ENCODE peak calls at places on chromosomes 16 and 17, in nine cellular contexts. One of them, this sample, is unnamed.

GRCh38 chr17:76076765-76077581 is 2.0 kb upstream of the ZACN start:
- DNase-seq in HCEC 1CT: no peak
- DNase-seq in spleen: peak; percentile 80
- DNase-seq in fibroblast of the conjunctiva: no peak
- DNase-seq in endothelial cell: no peak
- DNase-seq in activated T-cell treated with anti-CD3 and anti-CD28 coated beads, Interleukin-2, amount 50 U/mL, for 24 hours: peak; percentile 59
- DNase-seq in NCI-H1092 treated with DMSO at 0.1 percent for 48 hours: no peak
- DNase-seq in stimulated activated CD4-positive, alpha-beta T cell treated with anti-CD3 and anti-CD28 coated beads, Interleukin-1b, Interleukin-23, amount 100 ng/mL, for 1 hour: no peak
- DNase-seq in effector CD4-positive, alpha-beta T cell: peak; percentile 40
- DNase-seq in this sample: no peak

GRCh38 chr17:18281815-18282214 is 21.4 kb downstream of the MIEF2 start:
- DNase-seq in HCEC 1CT: no peak
- DNase-seq in spleen: no peak
- DNase-seq in fibroblast of the conjunctiva: no peak
- DNase-seq in endothelial cell: no peak
- DNase-seq in activated T-cell treated with anti-CD3 and anti-CD28 coated beads, Interleukin-2, amount 50 U/mL, for 24 hours: no peak
- DNase-seq in NCI-H1092 treated with DMSO at 0.1 percent for 48 hours: no peak
- DNase-seq in stimulated activated CD4-positive, alpha-beta T cell treated with anti-CD3 and anti-CD28 coated beads, Interleukin-1b, Interleukin-23, amount 100 ng/mL, for 1 hour: no peak
- DNase-seq in effector CD4-positive, alpha-beta T cell: no peak
- DNase-seq in this sample: no peak

GRCh38 chr16:53094013-53094630 is 39.3 kb downstream of the CHD9 start:
- DNase-seq in HCEC 1CT: no peak
- DNase-seq in spleen: peak; percentile 90
- DNase-seq in fibroblast of the conjunctiva: no peak
- DNase-seq in endothelial cell: peak; percentile 37
- DNase-seq in activated T-cell treated with anti-CD3 and anti-CD28 coated beads, Interleukin-2, amount 50 U/mL, for 24 hours: no peak
- DNase-seq in NCI-H1092 treated with DMSO at 0.1 percent for 48 hours: peak; percentile 46
- DNase-seq in stimulated activated CD4-positive, alpha-beta T cell treated with anti-CD3 and anti-CD28 coated beads, Interleukin-1b, Interleukin-23, amount 100 ng/mL, for 1 hour: no peak
- DNase-seq in effector CD4-positive, alpha-beta T cell: peak; percentile 18
- DNase-seq in this sample: peak; percentile 43

GRCh38 chr17:49834118-49834743 is 13.6 kb downstream of the TAC4 start:
- DNase-seq in HCEC 1CT: no peak
- DNase-seq in spleen: no peak
- DNase-seq in fibroblast of the conjunctiva: peak; percentile 12
- DNase-seq in endothelial cell: no peak
- DNase-seq in activated T-cell treated with anti-CD3 and anti-CD28 coated beads, Interleukin-2, amount 50 U/mL, for 24 hours: no peak
- DNase-seq in NCI-H1092 treated with DMSO at 0.1 percent for 48 hours: no peak
- DNase-seq in stimulated activated CD4-positive, alpha-beta T cell treated with anti-CD3 and anti-CD28 coated beads, Interleukin-1b, Interleukin-23, amount 100 ng/mL, for 1 hour: no peak
- DNase-seq in effector CD4-positive, alpha-beta T cell: no peak
- DNase-seq in this sample: no peak

GRCh38 chr17:151886-152859 is 14.8 kb downstream of the SCGB1C2 start:
- DNase-seq in HCEC 1CT: no peak
- DNase-seq in spleen: peak; percentile 35
- DNase-seq in fibroblast of the conjunctiva: no peak
- DNase-seq in endothelial cell: no peak
- DNase-seq in activated T-cell treated with anti-CD3 and anti-CD28 coated beads, Interleukin-2, amount 50 U/mL, for 24 hours: no peak
- DNase-seq in NCI-H1092 treated with DMSO at 0.1 percent for 48 hours: no peak
- DNase-seq in stimulated activated CD4-positive, alpha-beta T cell treated with anti-CD3 and anti-CD28 coated beads, Interleukin-1b, Interleukin-23, amount 100 ng/mL, for 1 hour: no peak
- DNase-seq in effector CD4-positive, alpha-beta T cell: no peak
- DNase-seq in this sample: no peak

GRCh38 chr17:73155410-73156165 is 9.2 kb upstream of the SSTR2 start:
- DNase-seq in HCEC 1CT: no peak
- DNase-seq in spleen: no peak
- DNase-seq in fibroblast of the conjunctiva: no peak
- DNase-seq in endothelial cell: no peak
- DNase-seq in activated T-cell treated with anti-CD3 and anti-CD28 coated beads, Interleukin-2, amount 50 U/mL, for 24 hours: no peak
- DNase-seq in NCI-H1092 treated with DMSO at 0.1 percent for 48 hours: peak; percentile 84
- DNase-seq in stimulated activated CD4-positive, alpha-beta T cell treated with anti-CD3 and anti-CD28 coated beads, Interleukin-1b, Interleukin-23, amount 100 ng/mL, for 1 hour: no peak
- DNase-seq in effector CD4-positive, alpha-beta T cell: no peak
- DNase-seq in this sample: peak; percentile 77

GRCh38 chr16:27795992-27796614 is 246.2 kb downstream of the KATNIP start:
- DNase-seq in HCEC 1CT: no peak
- DNase-seq in spleen: no peak
- DNase-seq in fibroblast of the conjunctiva: peak; percentile 3
- DNase-seq in endothelial cell: peak; percentile 73
- DNase-seq in activated T-cell treated with anti-CD3 and anti-CD28 coated beads, Interleukin-2, amount 50 U/mL, for 24 hours: no peak
- DNase-seq in NCI-H1092 treated with DMSO at 0.1 percent for 48 hours: no peak
- DNase-seq in stimulated activated CD4-positive, alpha-beta T cell treated with anti-CD3 and anti-CD28 coated beads, Interleukin-1b, Interleukin-23, amount 100 ng/mL, for 1 hour: no peak
- DNase-seq in effector CD4-positive, alpha-beta T cell: no peak
- DNase-seq in this sample: no peak

GRCh38 chr16:8936421-8936820 is 27.3 kb downstream of the USP7 start:
- DNase-seq in HCEC 1CT: peak; percentile 27
- DNase-seq in spleen: peak; percentile 83
- DNase-seq in fibroblast of the conjunctiva: no peak
- DNase-seq in endothelial cell: peak; percentile 49
- DNase-seq in activated T-cell treated with anti-CD3 and anti-CD28 coated beads, Interleukin-2, amount 50 U/mL, for 24 hours: peak; percentile 82
- DNase-seq in NCI-H1092 treated with DMSO at 0.1 percent for 48 hours: no peak
- DNase-seq in stimulated activated CD4-positive, alpha-beta T cell treated with anti-CD3 and anti-CD28 coated beads, Interleukin-1b, Interleukin-23, amount 100 ng/mL, for 1 hour: peak; percentile 47
- DNase-seq in effector CD4-positive, alpha-beta T cell: peak; percentile 63
- DNase-seq in this sample: peak; percentile 65

GRCh38 chr16:83095926-83096692 is 469.3 kb downstream of the CDH13 start:
- DNase-seq in HCEC 1CT: peak; percentile 59
- DNase-seq in spleen: no peak
- DNase-seq in fibroblast of the conjunctiva: no peak
- DNase-seq in endothelial cell: no peak
- DNase-seq in activated T-cell treated with anti-CD3 and anti-CD28 coated beads, Interleukin-2, amount 50 U/mL, for 24 hours: no peak
- DNase-seq in NCI-H1092 treated with DMSO at 0.1 percent for 48 hours: no peak
- DNase-seq in stimulated activated CD4-positive, alpha-beta T cell treated with anti-CD3 and anti-CD28 coated beads, Interleukin-1b, Interleukin-23, amount 100 ng/mL, for 1 hour: no peak
- DNase-seq in effector CD4-positive, alpha-beta T cell: no peak
- DNase-seq in this sample: no peak

GRCh38 chr16:2085669-2086068 is 37.9 kb downstream of the TSC2 start:
- DNase-seq in HCEC 1CT: no peak
- DNase-seq in spleen: no peak
- DNase-seq in fibroblast of the conjunctiva: no peak
- DNase-seq in endothelial cell: no peak
- DNase-seq in activated T-cell treated with anti-CD3 and anti-CD28 coated beads, Interleukin-2, amount 50 U/mL, for 24 hours: no peak
- DNase-seq in NCI-H1092 treated with DMSO at 0.1 percent for 48 hours: no peak
- DNase-seq in stimulated activated CD4-positive, alpha-beta T cell treated with anti-CD3 and anti-CD28 coated beads, Interleukin-1b, Interleukin-23, amount 100 ng/mL, for 1 hour: no peak
- DNase-seq in effector CD4-positive, alpha-beta T cell: no peak
- DNase-seq in this sample: peak; percentile 70

GRCh38 chr16:22330326-22330725 is 33.1 kb downstream of the POLR3E start:
- DNase-seq in HCEC 1CT: no peak
- DNase-seq in spleen: no peak
- DNase-seq in fibroblast of the conjunctiva: no peak
- DNase-seq in endothelial cell: no peak
- DNase-seq in activated T-cell treated with anti-CD3 and anti-CD28 coated beads, Interleukin-2, amount 50 U/mL, for 24 hours: no peak
- DNase-seq in NCI-H1092 treated with DMSO at 0.1 percent for 48 hours: no peak
- DNase-seq in stimulated activated CD4-positive, alpha-beta T cell treated with anti-CD3 and anti-CD28 coated beads, Interleukin-1b, Interleukin-23, amount 100 ng/mL, for 1 hour: no peak
- DNase-seq in effector CD4-positive, alpha-beta T cell: no peak
- DNase-seq in this sample: no peak